ENCODE peak calls at places on chromosomes 1 and 21, in ten cellular contexts. R is A549, O is IMR-90, K is mesendoderm, J is MM.1S, S is H9, I is mammary epithelial cell, X is SK-N-SH, Q is neural progenitor cell, E is fibroblast of lung. V is an unnamed sample.

GRCh38 chr1:50080904-50081586 is 27.7 kb upstream of the ELAVL4 start:
- DNase-seq in R (peak; percentile 6), O (no peak), K (peak; percentile 70), J (peak; percentile 51), S (no peak), I (peak; percentile 8), X (peak; percentile 27), Q (no peak), E (peak; percentile 1), V (peak; percentile 6)

GRCh38 chr1:161115132-161115711 is 2.6 kb downstream of the PFDN2 start:
- DNase-seq in R (peak; percentile 83), O (peak; percentile 94), K (peak; percentile 46), J (no peak), S (no peak), I (peak; percentile 99), X (no peak), Q (no peak), E (peak; percentile 96), V (no peak)

GRCh38 chr1:51482881-51483280 is 36.2 kb downstream of the EPS15 start:
- DNase-seq in R (no peak), O (peak; percentile 57), K (no peak), J (no peak), S (no peak), I (peak; percentile 8), X (no peak), Q (no peak), E (no peak), V (no peak)

GRCh38 chr1:213423041-213423440 is 372.0 kb downstream of the RPS6KC1 start:
- DNase-seq in R (no peak), O (no peak), K (no peak), J (no peak), S (no peak), I (no peak), X (no peak), Q (no peak), E (no peak), V (no peak)

GRCh38 chr1:85815906-85816305 is 107.7 kb upstream of the ZNHIT6 start:
- DNase-seq in R (no peak), O (no peak), K (no peak), J (no peak), S (no peak), I (no peak), X (no peak), Q (no peak), E (no peak), V (no peak)

GRCh38 chr21:41227357-41228005 is 59.5 kb downstream of the BACE2 start:
- DNase-seq in R (no peak), O (no peak), K (no peak), J (no peak), S (no peak), I (no peak), X (no peak), Q (no peak), E (no peak), V (peak; percentile 50)

GRCh38 chr1:214604543-214604942 is 1.5 kb downstream of the CENPF start:
- DNase-seq in R (no peak), O (peak; percentile 33), K (peak; percentile 42), J (no peak), S (no peak), I (no peak), X (peak; percentile 29), Q (no peak), E (peak; percentile 26), V (no peak)

GRCh38 chr1:178976541-178976940 is 49.2 kb upstream of the FAM20B start:
- DNase-seq in R (no peak), O (no peak), K (no peak), J (no peak), S (no peak), I (no peak), X (no peak), Q (no peak), E (no peak), V (no peak)

GRCh38 chr1:109579044-109579443 is 30.6 kb downstream of the GNAI3 start:
- DNase-seq in R (no peak), O (peak; percentile 46), K (no peak), J (no peak), S (no peak), I (no peak), X (no peak), Q (no peak), E (peak; percentile 57), V (no peak)

GRCh38 chr1:114113801-114114750 is 39.6 kb downstream of the SYT6 start:
- DNase-seq in R (peak; percentile 49), O (peak; percentile 6), K (peak; percentile 72), J (no peak), S (no peak), I (peak; percentile 14), X (no peak), Q (no peak), E (peak; percentile 41), V (no peak)

GRCh38 chr1:72284084-72284397 is 1.7 kb upstream of the NEGR1 start:
- DNase-seq in R (peak; percentile 9), O (no peak), K (no peak), J (no peak), S (peak; percentile 64), I (no peak), X (no peak), Q (no peak), E (no peak), V (no peak)

GRCh38 chr1:246705368-246705767 is 18.8 kb upstream of the SCCPDH start:
- DNase-seq in R (peak; percentile 56), O (peak; percentile 96), K (no peak), J (no peak), S (no peak), I (peak; percentile 91), X (no peak), Q (no peak), E (peak; percentile 96), V (no peak)

GRCh38 chr1:228236744-228237143 is 28.9 kb downstream of the OBSCN start:
- DNase-seq in R (peak; percentile 42), O (peak; percentile 29), K (peak; percentile 82), J (no peak), S (peak; percentile 71), I (peak; percentile 22), X (no peak), Q (peak; percentile 84), E (peak; percentile 21), V (no peak)

GRCh38 chr1:230422221-230422981 is 3.7 kb downstream of the PGBD5 start:
- DNase-seq in R (no peak), O (no peak), K (peak; percentile 77), J (no peak), S (peak; percentile 41), I (no peak), X (no peak), Q (peak; percentile 33), E (no peak), V (no peak)

GRCh38 chr1:36177589-36178463 is 21.9 kb downstream of the MAP7D1 start:
- DNase-seq in R (no peak), O (no peak), K (peak; percentile 59), J (no peak), S (peak; percentile 53), I (no peak), X (no peak), Q (peak; percentile 24), E (no peak), V (no peak)

GRCh38 chr1:17877316-17877715 is 122.2 kb downstream of the ACTL8 start:
- DNase-seq in R (no peak), O (no peak), K (no peak), J (no peak), S (no peak), I (no peak), X (no peak), Q (no peak), E (no peak), V (no peak)

GRCh38 chr21:34923626-34924025 is 125.5 kb downstream of the RUNX1 start:
- DNase-seq in R (no peak), O (no peak), K (no peak), J (no peak), S (no peak), I (no peak), X (no peak), Q (no peak), E (no peak), V (no peak)

GRCh38 chr21:45839274-45839673 is 142.3 kb upstream of the COL6A1 start:
- DNase-seq in R (no peak), O (peak; percentile 12), K (no peak), J (no peak), S (no peak), I (peak; percentile 66), X (no peak), Q (no peak), E (peak; percentile 56), V (no peak)

GRCh38 chr1:2480236-2480985 is 4.3 kb downstream of the PLCH2 start:
- DNase-seq in R (no peak), O (no peak), K (no peak), J (peak; percentile 74), S (no peak), I (no peak), X (peak; percentile 70), Q (no peak), E (no peak), V (no peak)
- H3K4me2 ChIP-seq in R (no peak overlapping the region), O (no peak overlapping the region), K (no peak overlapping the region), J (peak overlapping the region; percentile 27), S (no peak overlapping the region), I (no peak overlapping the region), X (no peak overlapping the region), Q (no peak overlapping the region), E (no peak overlapping the region), V (no peak overlapping the region)

DNA sequence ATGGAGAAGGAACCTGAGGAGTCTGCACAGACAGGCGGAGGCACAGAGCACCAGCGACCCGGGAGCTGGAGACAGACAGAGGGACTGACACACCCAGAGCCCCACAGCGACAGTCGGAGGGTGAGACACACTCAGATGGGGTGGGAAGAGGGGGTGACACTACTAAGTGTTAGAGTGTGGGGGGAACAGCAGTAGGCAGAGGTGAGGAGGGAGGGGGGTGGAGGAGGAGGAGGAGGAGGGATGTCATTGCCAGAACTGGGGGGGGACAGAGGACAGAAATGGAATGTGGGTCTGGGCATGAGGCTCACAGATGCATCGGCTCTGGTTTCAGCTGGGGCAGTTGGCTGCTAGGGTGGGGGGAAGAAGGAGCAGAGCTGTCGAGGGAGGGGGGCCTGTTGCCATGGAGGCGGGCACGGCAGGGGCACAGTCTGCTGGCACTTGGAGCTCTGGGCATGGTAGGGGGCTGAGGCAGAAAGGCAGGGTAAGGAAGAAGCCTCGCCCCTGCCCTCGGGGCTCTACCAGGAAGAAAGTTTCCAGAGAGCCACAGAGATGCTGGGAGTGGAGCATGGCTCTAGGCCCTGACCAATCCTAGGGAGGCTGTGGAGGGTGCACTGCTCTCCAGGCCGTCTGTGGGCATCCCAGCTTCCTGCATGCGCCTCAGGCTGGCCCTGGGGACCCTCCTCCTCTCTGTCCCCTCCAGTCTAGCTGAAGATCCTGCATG is 37.3 kb downstream of the AHDC1 start:
- DNase-seq in R (no peak), O (no peak), K (no peak), J (no peak), S (no peak), I (no peak), X (no peak), Q (peak; percentile 51), E (no peak), V (no peak)
- H3K4me2 ChIP-seq in R (peak overlapping the region; percentile 83), O (no peak overlapping the region), K (no peak overlapping the region), J (no peak overlapping the region), S (no peak overlapping the region), I (no peak overlapping the region), X (peak overlapping the region; percentile 27), Q (peak overlapping the region; percentile 76), E (peak overlapping the region; percentile 44), V (no peak overlapping the region)

GRCh38 chr1:45622891-45623394 is 911 bp downstream of the CCDC17 start:
- DNase-seq in R (no peak), O (no peak), K (no peak), J (no peak), S (peak; percentile 52), I (no peak), X (peak; percentile 39), Q (peak; percentile 7), E (no peak), V (no peak)
- H3K4me2 ChIP-seq in R (no peak overlapping the region), O (no peak overlapping the region), K (no peak overlapping the region), J (no peak overlapping the region), S (no peak overlapping the region), I (no peak overlapping the region), X (no peak overlapping the region), Q (no peak overlapping the region), E (no peak overlapping the region), V (no peak overlapping the region)

GRCh38 chr1:66349277-66349676 is 184.7 kb upstream of the SGIP1 start:
- DNase-seq in R (no peak), O (no peak), K (no peak), J (peak; percentile 36), S (no peak), I (no peak), X (no peak), Q (no peak), E (no peak), V (no peak)
- H3K4me2 ChIP-seq in R (peak overlapping the region; percentile 75), O (no peak overlapping the region), K (no peak overlapping the region), J (peak overlapping the region; percentile 63), S (no peak overlapping the region), I (no peak overlapping the region), X (no peak overlapping the region), Q (no peak overlapping the region), E (no peak overlapping the region), V (no peak overlapping the region)